ENCODE peak calls at places on chromosomes 11 and 22, in five cellular contexts. M, H, L, Z and V are unnamed samples.

GRCh38 chr11:94884322-94884721 is 89.0 kb downstream of the CWC15 start:
- DNase-seq in M (no peak), H (no peak), L (no peak), Z (no peak), V (no peak)

GRCh38 chr11:130198964-130199363 is 39.4 kb downstream of the ST14 start:
- DNase-seq in M (no peak), H (no peak), L (no peak), Z (no peak), V (no peak)

GRCh38 chr22:37638351-37639069 is 959 bp upstream of the SH3BP1 start:
- DNase-seq in M (no peak), H (no peak), L (no peak), Z (peak; percentile 32), V (no peak)

GRCh38 chr22:46390652-46391301 is 55.3 kb downstream of the TRMU start:
- DNase-seq in M (peak; percentile 22), H (no peak), L (peak; percentile 61), Z (no peak), V (peak; percentile 81)

GRCh38 chr11:4539603-4540219 is 5.3 kb upstream of the OR52M1 start:
- DNase-seq in M (no peak), H (peak; percentile 62), L (peak; percentile 21), Z (peak; percentile 6), V (peak; percentile 57)

GRCh38 chr11:123307276-123307675 is 112.2 kb upstream of the CLMP start:
- DNase-seq in M (no peak), H (no peak), L (no peak), Z (no peak), V (no peak)

GRCh38 chr11:64013141-64013896 is 22.4 kb upstream of the FLRT1 start:
- DNase-seq in M (no peak), H (no peak), L (no peak), Z (no peak), V (peak; percentile 98)

GRCh38 chr11:111494040-111494439 is 18.1 kb downstream of the BTG4 start:
- DNase-seq in M (no peak), H (no peak), L (no peak), Z (no peak), V (no peak)

GRCh38 chr11:63869686-63870085 is 30.8 kb downstream of the MARK2 start:
- DNase-seq in M (no peak), H (no peak), L (no peak), Z (peak; percentile 36), V (no peak)

GRCh38 chr22:41920271-41920976 is 5.5 kb upstream of the SHISA8 start:
- DNase-seq in M (no peak), H (no peak), L (no peak), Z (no peak), V (no peak)

GRCh38 chr11:16936643-16937042 is 77.6 kb downstream of the PLEKHA7 start:
- DNase-seq in M (peak; percentile 32), H (no peak), L (no peak), Z (no peak), V (peak; percentile 61)

GRCh38 chr22:18078329-18079041 is 695 bp downstream of the PEX26 start:
- DNase-seq in M (peak; percentile 10), H (peak; percentile 70), L (no peak), Z (peak; percentile 40), V (no peak)

GRCh38 chr22:38982008-38982927 is at the start of gene APOBEC3B:
- DNase-seq in M (peak; percentile 94), H (peak; percentile 80), L (peak; percentile 54), Z (peak; percentile 58), V (peak; percentile 89)

GRCh38 chr11:114447892-114448291 is 8.6 kb downstream of the REXO2 start:
- DNase-seq in M (peak; percentile 61), H (no peak), L (no peak), Z (no peak), V (no peak)

DNA sequence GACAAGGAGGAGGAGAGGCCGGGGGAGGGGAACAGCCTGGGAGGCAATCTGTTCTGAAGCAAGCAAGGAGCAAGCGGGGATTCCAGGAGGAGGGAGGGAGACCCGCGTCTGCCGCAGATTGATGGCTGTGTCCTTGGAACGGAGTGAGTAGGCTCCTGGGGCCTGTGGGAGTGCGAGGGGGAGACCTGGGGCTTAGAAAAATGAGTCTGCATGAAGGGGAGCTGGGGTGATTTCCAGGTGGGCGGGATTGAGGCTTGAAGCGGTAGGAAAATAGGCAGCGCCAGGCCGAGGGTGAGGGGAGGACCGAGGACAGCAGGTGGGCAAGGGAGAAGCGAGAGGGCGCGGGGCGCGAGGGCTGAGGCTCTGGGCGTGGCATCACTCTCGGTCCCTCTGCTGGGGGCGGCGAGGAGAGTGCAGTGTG is 1.6 kb upstream of the LRRC55 start:
- DNase-seq in M (no peak), H (no peak), L (no peak), Z (no peak), V (no peak)
- H3K4me3 ChIP-seq in M (no peak overlapping the region), H (no peak overlapping the region), L (peak overlapping the region; percentile 26), Z (no peak overlapping the region), V (no peak overlapping the region)

DNA sequence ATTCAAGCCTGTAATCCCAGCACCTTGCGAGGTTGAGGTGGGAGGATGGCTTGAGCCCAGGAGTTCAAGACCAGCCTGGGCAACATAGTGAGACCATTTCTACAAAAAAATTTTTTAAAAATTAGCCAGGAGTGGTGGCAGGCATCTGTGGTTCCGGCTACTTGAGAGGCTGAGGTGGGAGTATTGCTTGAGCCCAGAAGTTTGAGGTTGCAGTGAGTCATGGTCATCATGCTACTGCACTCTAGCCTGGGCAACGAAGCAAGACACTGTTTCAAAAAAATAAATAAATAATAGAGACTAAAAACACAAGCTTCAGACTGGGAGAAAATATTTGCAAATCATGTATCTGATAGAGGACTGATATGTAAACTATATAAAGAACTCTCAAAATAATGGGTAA is 33.2 kb downstream of the BTBD10 start:
- DNase-seq in M (no peak), H (no peak), L (no peak), Z (no peak), V (no peak)
- H3K9me3 ChIP-seq in M (no peaks in the 10 kb centered on the region), H (peaks cover 15% of the 10 kb centered on the region), L (peaks cover 32% of the 10 kb centered on the region), Z (no peaks in the 10 kb centered on the region), V (no peaks in the 10 kb centered on the region)

GRCh38 chr11:61812736-61813411 is 3.9 kb downstream of the FADS1 start:
- DNase-seq in M (no peak), H (no peak), L (no peak), Z (no peak), V (no peak)

GRCh38 chr11:61816736-61817455 is at the start of gene FADS1:
- DNase-seq in M (peak; percentile 88), H (peak; percentile 97), L (peak; percentile 90), Z (peak; percentile 72), V (peak; percentile 96)

GRCh38 chr11:61815790-61816735 is 740 bp downstream of the FADS1 start:
- DNase-seq in M (peak; percentile 59), H (peak; percentile 79), L (peak; percentile 73), Z (peak; percentile 37), V (peak; percentile 79)

GRCh38 chr11:61814958-61815789 is 1.6 kb downstream of the FADS1 start:
- DNase-seq in M (peak; percentile 89), H (peak; percentile 98), L (peak; percentile 98), Z (peak; percentile 47), V (peak; percentile 94)

DNA sequence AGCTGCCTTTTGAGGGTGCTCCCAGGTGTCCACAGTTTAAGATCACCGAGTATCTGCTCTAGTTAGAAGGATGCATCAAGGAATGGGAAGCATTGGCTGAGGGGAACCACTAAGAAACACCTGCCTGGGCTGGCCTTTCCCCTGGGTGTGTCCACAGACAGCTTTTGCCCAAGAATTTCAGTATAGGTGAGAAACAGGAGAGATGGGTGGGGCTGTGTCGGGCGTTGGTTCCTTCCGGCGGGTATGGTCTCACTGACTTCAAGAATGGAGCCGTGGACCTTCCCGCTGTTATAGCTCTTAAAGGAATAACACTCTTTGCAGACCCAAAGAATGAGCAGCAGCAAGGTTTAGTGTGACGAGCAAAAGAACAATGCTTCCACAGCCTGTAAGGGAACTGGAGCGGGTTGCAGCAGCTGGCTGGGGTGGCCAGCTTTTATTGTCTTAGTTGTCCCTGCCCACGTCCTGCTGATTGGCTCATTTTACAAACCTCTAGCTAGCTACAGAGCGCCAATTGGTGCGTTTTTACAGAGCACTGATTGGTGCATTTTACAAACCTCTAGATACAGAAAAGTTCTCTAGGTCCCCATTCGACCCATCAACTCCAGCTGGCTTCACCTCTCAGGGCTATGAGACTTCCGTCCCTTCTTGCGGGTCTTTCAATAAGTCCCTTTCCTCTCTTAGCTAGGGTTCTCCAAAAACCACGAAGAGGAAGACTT is 2.4 kb downstream of the FADS1 start:
- DNase-seq in M (peak; percentile 28), H (no peak), L (no peak), Z (no peak), V (peak; percentile 43)
- H3K36me3 ChIP-seq in M (peaks cover 13% of the 10 kb centered on the region), H (peaks cover 36% of the 10 kb centered on the region), L (peaks cover 33% of the 10 kb centered on the region), Z (no peaks in the 10 kb centered on the region), V (peaks cover 33% of the 10 kb centered on the region)

GRCh38 chr11:121367434-121367833 is 74.9 kb downstream of the SC5D start:
- DNase-seq in M (no peak), H (no peak), L (no peak), Z (no peak), V (peak; percentile 21)
- H3K4me3 ChIP-seq in M (no peak overlapping the region), H (no peak overlapping the region), L (peak overlapping the region; percentile 5), Z (peak overlapping the region; percentile 21), V (no peak overlapping the region)

GRCh38 chr22:49606562-49606961 is 221.1 kb downstream of the BRD1 start:
- DNase-seq in M (no peak), H (no peak), L (no peak), Z (no peak), V (no peak)

GRCh38 chr22:49602481-49602880 is 225.2 kb downstream of the BRD1 start:
- DNase-seq in M (no peak), H (peak; percentile 25), L (no peak), Z (no peak), V (no peak)

GRCh38 chr22:49603016-49603415 is 224.7 kb downstream of the BRD1 start:
- DNase-seq in M (no peak), H (no peak), L (no peak), Z (no peak), V (no peak)

GRCh38 chr22:49607821-49608220 is 219.9 kb downstream of the BRD1 start:
- DNase-seq in M (no peak), H (no peak), L (no peak), Z (no peak), V (no peak)

GRCh38 chr22:49604732-49605302 is 222.9 kb downstream of the BRD1 start:
- DNase-seq in M (no peak), H (no peak), L (no peak), Z (no peak), V (no peak)
- H3K9me3 ChIP-seq in M (peaks cover 14% of the 10 kb centered on the region), H (peaks cover 16% of the 10 kb centered on the region), L (peaks cover 33% of the 10 kb centered on the region), Z (no peaks in the 10 kb centered on the region), V (peaks cover 8% of the 10 kb centered on the region)

DNA sequence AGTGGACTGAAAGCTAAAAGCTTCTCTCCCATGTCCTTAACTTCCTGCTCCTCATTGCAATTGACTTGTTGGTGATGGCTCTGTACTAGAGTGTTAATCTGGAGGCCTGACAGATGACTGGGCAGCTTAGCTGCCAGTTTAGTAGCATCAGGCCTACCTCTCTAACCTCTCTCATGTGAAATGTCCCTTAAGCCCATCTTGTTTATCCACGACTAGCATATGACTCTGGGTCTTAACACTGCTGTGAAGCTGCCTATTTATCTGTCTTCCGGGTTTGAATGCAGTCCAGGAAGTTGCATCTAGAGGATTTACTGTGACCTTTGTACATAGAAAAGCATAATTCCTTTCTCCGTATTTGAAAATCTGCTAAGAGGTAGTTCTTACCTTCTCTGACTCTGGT is 85.3 kb upstream of the HORMAD2 start:
- DNase-seq in M (peak; percentile 40), H (no peak), L (no peak), Z (no peak), V (peak; percentile 4)
- H3K36me3 ChIP-seq in M (peaks cover 3% of the 10 kb centered on the region), H (peaks cover 43% of the 10 kb centered on the region), L (peaks cover 46% of the 10 kb centered on the region), Z (peaks cover 19% of the 10 kb centered on the region), V (peaks cover 4% of the 10 kb centered on the region)